ENCODE peak calls at places on chromosomes 11 and 22, in eight cellular contexts. I, N, L, Q, W, T, E and H are unnamed samples.

GRCh38 chr22:41197808-41198585 is 7.1 kb upstream of the L3MBTL2 start:
- DNase-seq in W (peak; percentile 61), L (no peak), Q (peak; percentile 68), E (no peak), N (peak; percentile 32), I (no peak), T (peak; percentile 55), H (no peak)

GRCh38 chr22:46013460-46014416 is 36.8 kb upstream of the WNT7B start:
- DNase-seq in W (peak; percentile 93), L (peak; percentile 94), N (peak; percentile 95), T (peak; percentile 98), E (peak; percentile 98), I (peak; percentile 89), Q (peak; percentile 84), H (peak; percentile 56)

GRCh38 chr11:19766206-19766605 is 53.6 kb downstream of the NAV2 start:
- DNase-seq in N (peak; percentile 27), Q (peak; percentile 52), I (no peak), L (no peak), E (peak; percentile 32), T (no peak), W (no peak), H (no peak)

GRCh38 chr11:96013459-96014213 is 89.7 kb upstream of the MTMR2 start:
- DNase-seq in W (no peak), E (no peak), Q (no peak), L (no peak), T (no peak), I (no peak), N (no peak), H (no peak)

GRCh38 chr11:898160-898517 is 12.5 kb downstream of the CHID1 start:
- DNase-seq in L (no peak), I (no peak), E (peak; percentile 14), W (peak; percentile 18), N (peak; percentile 21), Q (peak; percentile 73), T (peak; percentile 54), H (no peak)

GRCh38 chr22:50729391-50730012 is 8.5 kb upstream of the ACR start:
- DNase-seq in L (no peak), I (no peak), T (peak; percentile 34), W (no peak), E (no peak), Q (no peak), N (no peak), H (no peak)

GRCh38 chr11:47004595-47005033 is 68.1 kb downstream of the CSTPP1 start:
- DNase-seq in W (peak; percentile 76), L (peak; percentile 66), I (peak; percentile 96), T (peak; percentile 86), E (peak; percentile 98), N (peak; percentile 98), Q (no peak), H (peak; percentile 79)

GRCh38 chr11:118194835-118195627 is 18.6 kb upstream of the SCN2B start:
- DNase-seq in T (peak; percentile 91), W (no peak), I (peak; percentile 25), L (peak; percentile 84), E (peak; percentile 17), N (peak; percentile 94), Q (no peak), H (peak; percentile 88)

GRCh38 chr11:117840881-117841581 is 16.5 kb upstream of the FXYD2 start:
- DNase-seq in I (no peak), E (no peak), W (no peak), Q (no peak), N (no peak), T (no peak), L (no peak), H (no peak)

GRCh38 chr11:114059278-114059983 is at the start of gene ZBTB16:
- DNase-seq in Q (peak; percentile 95), W (peak; percentile 89), E (peak; percentile 80), T (peak; percentile 97), I (no peak), L (peak; percentile 87), N (no peak), H (no peak)

DNA sequence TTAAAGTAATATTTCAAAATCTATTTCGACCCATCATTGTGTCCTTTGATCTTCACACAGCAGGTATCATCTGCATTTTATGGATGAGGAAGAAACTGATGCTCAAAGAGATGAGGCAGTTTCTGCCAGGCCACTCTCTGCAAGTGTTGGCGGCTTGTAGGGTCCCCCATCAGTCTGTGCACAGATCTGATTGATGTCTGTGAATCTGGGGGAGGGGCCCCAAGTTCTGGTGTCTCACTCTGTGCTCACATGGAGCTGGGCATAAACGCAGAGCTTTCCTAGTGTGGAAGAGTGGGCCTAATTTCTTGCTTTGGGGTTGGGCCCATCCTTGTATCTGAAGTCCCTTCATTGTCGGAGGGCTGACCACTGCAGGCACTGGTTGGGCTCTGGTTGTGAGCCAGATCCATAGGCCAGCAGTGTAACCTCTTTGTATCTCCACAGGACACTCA is 1.6 kb upstream of the TRMT2A start:
- DNase-seq in W (no peak), N (no peak), E (no peak), L (no peak), I (no peak), T (peak; percentile 31), Q (peak; percentile 27), H (no peak)
- H3K4me3 ChIP-seq in W (peak overlapping the region; percentile 64), N (peak overlapping the region; percentile 71), E (peak overlapping the region; percentile 78), L (no peak overlapping the region), I (peak overlapping the region; percentile 87), T (peak overlapping the region; percentile 92), Q (peak overlapping the region; percentile 99), H (peak overlapping the region; percentile 95)

GRCh38 chr11:107998761-107999160 is 9.9 kb upstream of the CUL5 start:
- DNase-seq in T (no peak), W (no peak), L (no peak), E (no peak), Q (no peak), N (peak; percentile 22), I (no peak), H (no peak)

GRCh38 chr11:108002476-108002875 is 6.2 kb upstream of the CUL5 start:
- DNase-seq in Q (no peak), I (no peak), T (no peak), N (no peak), W (no peak), L (no peak), E (no peak), H (no peak)

GRCh38 chr11:107996025-107996776 is 12.5 kb upstream of the CUL5 start:
- DNase-seq in L (no peak), E (no peak), I (no peak), W (no peak), N (no peak), Q (no peak), T (no peak), H (no peak)

GRCh38 chr11:108003623-108004022 is 5.1 kb upstream of the CUL5 start:
- DNase-seq in W (no peak), Q (no peak), N (no peak), T (no peak), E (no peak), L (no peak), I (no peak), H (no peak)

GRCh38 chr11:107999759-108000455 is 8.8 kb upstream of the CUL5 start:
- DNase-seq in L (no peak), E (peak; percentile 56), T (no peak), N (peak; percentile 21), Q (peak; percentile 85), I (no peak), W (peak; percentile 41), H (no peak)
- TF ChIP-seq CTCF in L (peak; percentile 15), E (peak; percentile 47), T (peak; percentile 53), N (peak; percentile 34), Q (peak; percentile 75), I (peak; percentile 40), W (peak; percentile 48), H (peak; percentile 74)

GRCh38 chr22:48489551-48490512 is 1337.8 kb downstream of the BRD1 start:
- DNase-seq in T (no peak), W (no peak), N (no peak), E (peak; percentile 3), L (no peak), I (no peak), Q (peak; percentile 64), H (no peak)

GRCh38 chr22:48493733-48494132 is 1333.9 kb downstream of the BRD1 start:
- DNase-seq in T (peak; percentile 6), I (no peak), E (no peak), Q (no peak), N (no peak), L (no peak), W (no peak), H (no peak)

GRCh38 chr22:48490513-48491411 is 1336.9 kb downstream of the BRD1 start:
- DNase-seq in T (no peak), L (no peak), I (no peak), N (no peak), Q (peak; percentile 36), E (no peak), W (no peak), H (no peak)

GRCh38 chr22:48492371-48493320 is 1335.0 kb downstream of the BRD1 start:
- DNase-seq in N (peak; percentile 69), Q (peak; percentile 89), E (peak; percentile 67), I (peak; percentile 39), L (peak; percentile 55), T (peak; percentile 66), W (peak; percentile 57), H (peak; percentile 2)

GRCh38 chr22:48491451-48491941 is 1336.2 kb downstream of the BRD1 start:
- DNase-seq in N (no peak), I (no peak), Q (peak; percentile 47), L (no peak), W (no peak), T (no peak), E (no peak), H (no peak)
- H3K4me3 ChIP-seq in N (no peak overlapping the region), I (no peak overlapping the region), Q (peak overlapping the region; percentile 95), L (no peak overlapping the region), W (no peak overlapping the region), T (no peak overlapping the region), E (no peak overlapping the region), H (no peak overlapping the region)

GRCh38 chr11:13343931-13344717 is 66.5 kb downstream of the BMAL1 start:
- DNase-seq in E (peak; percentile 71), I (peak; percentile 61), W (peak; percentile 61), L (peak; percentile 77), T (peak; percentile 70), N (peak; percentile 85), Q (peak; percentile 79), H (no peak)
- TF ChIP-seq CTCF in E (peak; percentile 82), I (peak; percentile 84), W (peak; percentile 62), L (peak; percentile 73), T (peak; percentile 80), N (peak; percentile 85), Q (peak; percentile 92), H (peak; percentile 91)